ENCODE peak calls at places on chromosomes 13 and 19, in ten cellular contexts. One of them, this sample, is unnamed. For H3K4me1, the result is how much of the 10 kb centered on the place peaks cover.

GRCh38 chr19:40629346-40629745 is 28.2 kb downstream of the LTBP4 start:
- DNase-seq in OCI-LY7: no peak
- DNase-seq in upper lobe of left lung: peak
- DNase-seq in tibial nerve: no peak
- DNase-seq in right cardiac atrium: no peak
- DNase-seq in osteoblast: peak
- DNase-seq in heart right ventricle: no peak
- DNase-seq in cardiac muscle cell: no peak
- DNase-seq in transverse colon: no peak
- DNase-seq in IMR-90: no peak
- DNase-seq in this sample: no peak

GRCh38 chr19:44777715-44778347 is at the start of gene CBLC:
- DNase-seq in OCI-LY7: no peak
- DNase-seq in upper lobe of left lung: peak
- DNase-seq in tibial nerve: no peak
- DNase-seq in right cardiac atrium: no peak
- DNase-seq in osteoblast: peak
- DNase-seq in heart right ventricle: no peak
- DNase-seq in cardiac muscle cell: peak
- DNase-seq in transverse colon: peak
- DNase-seq in IMR-90: no peak
- DNase-seq in this sample: no peak

GRCh38 chr13:32585625-32586021 is 629 bp upstream of the PDS5B start:
- DNase-seq in OCI-LY7: peak
- DNase-seq in upper lobe of left lung: no peak
- DNase-seq in tibial nerve: no peak
- DNase-seq in right cardiac atrium: peak
- DNase-seq in osteoblast: no peak
- DNase-seq in heart right ventricle: no peak
- DNase-seq in cardiac muscle cell: peak
- DNase-seq in transverse colon: no peak
- DNase-seq in IMR-90: no peak
- DNase-seq in this sample: peak

GRCh38 chr13:97429681-97430081 is 4.3 kb upstream of the RAP2A start:
- DNase-seq in OCI-LY7: no peak
- DNase-seq in upper lobe of left lung: no peak
- DNase-seq in tibial nerve: no peak
- DNase-seq in right cardiac atrium: no peak
- DNase-seq in osteoblast: peak
- DNase-seq in heart right ventricle: peak
- DNase-seq in cardiac muscle cell: no peak
- DNase-seq in transverse colon: no peak
- DNase-seq in IMR-90: peak
- DNase-seq in this sample: no peak

GRCh38 chr19:17078920-17079709 is 3.5 kb downstream of the MYO9B start:
- DNase-seq in OCI-LY7: no peak
- DNase-seq in upper lobe of left lung: no peak
- DNase-seq in tibial nerve: no peak
- DNase-seq in right cardiac atrium: no peak
- DNase-seq in osteoblast: peak
- DNase-seq in heart right ventricle: no peak
- DNase-seq in cardiac muscle cell: no peak
- DNase-seq in transverse colon: no peak
- DNase-seq in IMR-90: peak
- DNase-seq in this sample: no peak

GRCh38 chr13:28322256-28322895 is 172.6 kb downstream of the FLT1 start:
- DNase-seq in OCI-LY7: no peak
- DNase-seq in upper lobe of left lung: no peak
- DNase-seq in tibial nerve: no peak
- DNase-seq in right cardiac atrium: no peak
- DNase-seq in osteoblast: no peak
- DNase-seq in heart right ventricle: no peak
- DNase-seq in cardiac muscle cell: no peak
- DNase-seq in transverse colon: no peak
- DNase-seq in IMR-90: peak
- DNase-seq in this sample: no peak

GRCh38 chr19:3397266-3398022 is 31.1 kb downstream of the NFIC start:
- DNase-seq in OCI-LY7: no peak
- DNase-seq in upper lobe of left lung: peak
- DNase-seq in tibial nerve: no peak
- DNase-seq in right cardiac atrium: peak
- DNase-seq in osteoblast: peak
- DNase-seq in heart right ventricle: no peak
- DNase-seq in cardiac muscle cell: no peak
- DNase-seq in transverse colon: peak
- DNase-seq in IMR-90: no peak
- DNase-seq in this sample: no peak

GRCh38 chr13:109773786-109774185 is 12.6 kb downstream of the IRS2 start:
- DNase-seq in OCI-LY7: no peak
- DNase-seq in upper lobe of left lung: no peak
- DNase-seq in tibial nerve: no peak
- DNase-seq in right cardiac atrium: no peak
- DNase-seq in osteoblast: no peak
- DNase-seq in heart right ventricle: no peak
- DNase-seq in cardiac muscle cell: no peak
- DNase-seq in transverse colon: no peak
- DNase-seq in IMR-90: no peak
- DNase-seq in this sample: no peak

GRCh38 chr13:68257111-68257842 is 1027.1 kb upstream of the PCDH9 start:
- DNase-seq in OCI-LY7: no peak
- DNase-seq in upper lobe of left lung: no peak
- DNase-seq in tibial nerve: no peak
- DNase-seq in right cardiac atrium: no peak
- DNase-seq in osteoblast: no peak
- DNase-seq in heart right ventricle: no peak
- DNase-seq in cardiac muscle cell: no peak
- DNase-seq in transverse colon: no peak
- DNase-seq in IMR-90: no peak
- DNase-seq in this sample: no peak

GRCh38 chr13:44726777-44727176 is 150.6 kb upstream of the TSC22D1 start:
- DNase-seq in OCI-LY7: no peak
- DNase-seq in upper lobe of left lung: no peak
- DNase-seq in tibial nerve: no peak
- DNase-seq in right cardiac atrium: no peak
- DNase-seq in osteoblast: no peak
- DNase-seq in heart right ventricle: no peak
- DNase-seq in cardiac muscle cell: no peak
- DNase-seq in transverse colon: no peak
- DNase-seq in IMR-90: no peak
- DNase-seq in this sample: no peak

DNA sequence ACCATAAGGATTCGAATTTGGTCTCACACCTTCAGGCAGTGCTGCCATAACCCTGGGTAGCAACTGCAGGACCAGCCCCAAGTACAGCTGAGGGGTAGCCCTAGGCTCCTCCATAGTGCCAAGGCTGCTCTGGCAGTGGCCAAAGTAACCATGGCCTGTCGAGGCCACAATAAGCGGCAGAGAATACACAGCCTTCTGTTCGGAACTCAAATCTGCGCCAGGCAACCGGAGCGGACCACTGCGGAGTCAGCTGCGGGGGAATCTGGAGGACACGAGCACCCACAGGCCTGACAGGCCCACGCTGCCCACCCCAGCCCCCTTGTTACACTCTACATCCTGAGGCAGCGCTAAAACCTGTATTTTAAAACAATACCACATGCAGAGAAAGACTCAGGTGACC is 48.7 kb downstream of the CCDC70 start:
- DNase-seq in OCI-LY7: no peak
- DNase-seq in upper lobe of left lung: peak
- DNase-seq in tibial nerve: no peak
- DNase-seq in right cardiac atrium: no peak
- DNase-seq in osteoblast: no peak
- DNase-seq in heart right ventricle: no peak
- DNase-seq in cardiac muscle cell: no peak
- DNase-seq in transverse colon: no peak
- DNase-seq in IMR-90: no peak
- DNase-seq in this sample: no peak
- H3K4me1 ChIP-seq in OCI-LY7: under half
- H3K4me1 ChIP-seq in upper lobe of left lung: under half
- H3K4me1 ChIP-seq in tibial nerve: under half
- H3K4me1 ChIP-seq in right cardiac atrium: under half
- H3K4me1 ChIP-seq in osteoblast: under half
- H3K4me1 ChIP-seq in heart right ventricle: under half
- H3K4me1 ChIP-seq in cardiac muscle cell: under half
- H3K4me1 ChIP-seq in transverse colon: under half
- H3K4me1 ChIP-seq in IMR-90: under half
- H3K4me1 ChIP-seq in this sample: under half

DNA sequence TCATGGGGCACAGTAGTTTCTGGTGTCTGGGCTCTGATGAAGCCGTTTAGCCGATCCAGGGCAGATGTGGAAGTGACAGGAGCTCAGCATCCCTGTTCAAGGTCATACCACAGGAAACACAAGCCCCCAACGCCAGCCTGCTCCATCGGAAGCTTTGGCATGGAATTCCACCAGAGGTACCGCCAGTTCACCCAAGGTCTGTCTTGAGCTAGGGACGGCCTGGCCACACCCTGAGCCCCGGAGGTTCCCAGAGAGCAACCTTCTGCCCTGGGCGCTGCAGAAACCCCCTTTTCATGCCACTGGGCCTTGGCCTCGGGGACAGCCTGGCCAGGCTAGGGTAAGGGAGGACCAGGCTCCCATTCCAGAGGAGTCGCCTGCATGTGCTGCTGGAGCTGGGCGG is 39.4 kb upstream of the TPM4 start:
- DNase-seq in OCI-LY7: no peak
- DNase-seq in upper lobe of left lung: no peak
- DNase-seq in tibial nerve: no peak
- DNase-seq in right cardiac atrium: no peak
- DNase-seq in osteoblast: peak
- DNase-seq in heart right ventricle: no peak
- DNase-seq in cardiac muscle cell: no peak
- DNase-seq in transverse colon: no peak
- DNase-seq in IMR-90: no peak
- DNase-seq in this sample: no peak
- H3K4me1 ChIP-seq in OCI-LY7: under half
- H3K4me1 ChIP-seq in upper lobe of left lung: under half
- H3K4me1 ChIP-seq in tibial nerve: under half
- H3K4me1 ChIP-seq in right cardiac atrium: under half
- H3K4me1 ChIP-seq in osteoblast: under half
- H3K4me1 ChIP-seq in heart right ventricle: under half
- H3K4me1 ChIP-seq in cardiac muscle cell: under half
- H3K4me1 ChIP-seq in transverse colon: under half
- H3K4me1 ChIP-seq in IMR-90: under half
- H3K4me1 ChIP-seq in this sample: under half

DNA sequence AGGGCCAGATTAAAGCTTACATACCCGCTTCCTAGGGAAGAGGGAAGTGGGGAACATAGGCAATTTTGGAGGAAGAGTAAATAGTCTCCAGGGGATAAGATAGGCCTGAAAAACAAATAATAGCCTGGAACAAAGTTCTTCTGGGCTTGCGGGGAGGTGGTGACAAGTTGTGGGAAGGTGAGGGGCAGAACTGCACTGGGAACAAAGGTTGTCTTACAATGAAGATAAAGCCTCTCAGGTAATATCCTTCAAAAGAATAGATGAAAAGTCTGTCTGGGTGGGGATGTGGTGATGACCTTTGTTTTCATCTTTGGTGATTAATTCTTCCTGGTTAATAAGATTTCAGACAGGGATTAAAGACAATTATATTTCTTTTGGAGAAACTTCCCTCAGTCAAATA is 68.8 kb downstream of the CBY2 start:
- DNase-seq in OCI-LY7: no peak
- DNase-seq in upper lobe of left lung: no peak
- DNase-seq in tibial nerve: no peak
- DNase-seq in right cardiac atrium: no peak
- DNase-seq in osteoblast: no peak
- DNase-seq in heart right ventricle: no peak
- DNase-seq in cardiac muscle cell: no peak
- DNase-seq in transverse colon: no peak
- DNase-seq in IMR-90: no peak
- DNase-seq in this sample: no peak
- H3K4me1 ChIP-seq in OCI-LY7: under half
- H3K4me1 ChIP-seq in upper lobe of left lung: under half
- H3K4me1 ChIP-seq in tibial nerve: under half
- H3K4me1 ChIP-seq in right cardiac atrium: under half
- H3K4me1 ChIP-seq in osteoblast: under half
- H3K4me1 ChIP-seq in heart right ventricle: under half
- H3K4me1 ChIP-seq in cardiac muscle cell: under half
- H3K4me1 ChIP-seq in transverse colon: under half
- H3K4me1 ChIP-seq in IMR-90: under half
- H3K4me1 ChIP-seq in this sample: under half

GRCh38 chr13:30377312-30377685 is 45.0 kb upstream of the UBE2L5 start:
- DNase-seq in OCI-LY7: no peak
- DNase-seq in upper lobe of left lung: no peak
- DNase-seq in tibial nerve: no peak
- DNase-seq in right cardiac atrium: no peak
- DNase-seq in osteoblast: no peak
- DNase-seq in heart right ventricle: no peak
- DNase-seq in cardiac muscle cell: no peak
- DNase-seq in transverse colon: no peak
- DNase-seq in IMR-90: no peak
- DNase-seq in this sample: no peak
- H3K4me1 ChIP-seq in OCI-LY7: half or more
- H3K4me1 ChIP-seq in upper lobe of left lung: under half
- H3K4me1 ChIP-seq in tibial nerve: under half
- H3K4me1 ChIP-seq in right cardiac atrium: under half
- H3K4me1 ChIP-seq in osteoblast: under half
- H3K4me1 ChIP-seq in heart right ventricle: under half
- H3K4me1 ChIP-seq in cardiac muscle cell: under half
- H3K4me1 ChIP-seq in transverse colon: under half
- H3K4me1 ChIP-seq in IMR-90: under half
- H3K4me1 ChIP-seq in this sample: half or more

DNA sequence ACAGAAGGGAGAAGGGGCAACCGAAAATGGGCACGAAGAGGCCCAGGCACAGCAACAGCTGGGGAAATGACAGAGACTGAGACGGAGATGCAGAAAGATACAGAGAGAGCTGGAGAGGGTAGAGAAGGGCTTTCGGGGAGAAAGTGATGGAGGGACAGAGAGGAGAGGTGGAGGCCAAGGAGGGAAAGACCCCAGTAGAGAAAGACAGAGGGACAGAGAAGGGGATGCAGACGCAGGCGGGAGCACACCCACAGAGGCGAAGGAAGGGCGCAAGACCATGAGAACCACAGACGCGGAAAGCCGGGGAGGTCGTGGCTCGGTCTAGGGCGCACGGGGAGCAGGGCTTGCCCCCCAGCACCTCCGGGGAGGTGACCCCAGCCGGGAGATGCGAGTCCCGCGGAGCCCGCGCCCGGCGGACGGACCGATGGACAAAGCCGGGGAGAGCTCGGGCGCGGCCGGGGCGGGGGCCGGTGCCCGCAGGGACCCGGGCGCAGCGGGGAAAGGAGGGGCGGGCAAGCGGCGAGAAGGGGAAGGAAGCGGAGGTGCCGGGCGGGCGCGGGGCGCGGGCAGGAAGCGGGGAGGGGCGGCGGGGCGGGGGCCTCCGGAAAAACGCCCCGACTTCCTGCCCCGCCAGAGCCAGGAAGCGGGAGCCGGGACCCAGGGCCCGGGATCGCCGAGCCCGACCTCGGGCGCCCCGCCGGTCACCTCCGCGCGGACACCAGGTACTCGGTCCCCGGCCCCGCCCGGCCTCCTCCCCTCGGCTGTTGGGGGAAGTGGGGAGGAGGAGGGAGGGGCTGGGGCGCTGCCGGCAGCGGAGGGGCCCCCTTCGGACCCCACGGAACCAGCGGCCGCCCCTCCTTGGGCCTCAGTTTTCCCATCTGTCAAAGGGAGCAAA is at the start of gene ARHGEF1:
- DNase-seq in OCI-LY7: peak
- DNase-seq in upper lobe of left lung: peak
- DNase-seq in tibial nerve: no peak
- DNase-seq in right cardiac atrium: peak
- DNase-seq in osteoblast: peak
- DNase-seq in heart right ventricle: peak
- DNase-seq in cardiac muscle cell: peak
- DNase-seq in transverse colon: peak
- DNase-seq in IMR-90: no peak
- DNase-seq in this sample: peak
- H3K4me1 ChIP-seq in OCI-LY7: half or more
- H3K4me1 ChIP-seq in upper lobe of left lung: under half
- H3K4me1 ChIP-seq in tibial nerve: under half
- H3K4me1 ChIP-seq in right cardiac atrium: under half
- H3K4me1 ChIP-seq in osteoblast: under half
- H3K4me1 ChIP-seq in heart right ventricle: half or more
- H3K4me1 ChIP-seq in cardiac muscle cell: under half
- H3K4me1 ChIP-seq in transverse colon: under half
- H3K4me1 ChIP-seq in IMR-90: under half
- H3K4me1 ChIP-seq in this sample: half or more